ENCODE peak calls at places on chromosomes 11 and 22, in six cellular contexts. R is mesenchymal stem cell, S is H9, E is IMR-90, B is neuronal stem cell, A is H1. Q is an unnamed sample.

GRCh38 chr11:110311783-110312578 is 15.6 kb upstream of the RDX start:
- DNase-seq in E (peak; percentile 75), S (no peak), R (peak; percentile 35), B (no peak), A (no peak), Q (no peak)

GRCh38 chr22:35629406-35630234 is 12.5 kb upstream of the MB start:
- DNase-seq in A (peak; percentile 60), E (peak; percentile 98), R (peak; percentile 98), S (peak; percentile 57), B (no peak), Q (peak; percentile 97)

GRCh38 chr11:69253028-69253427 is 40.9 kb upstream of the MYEOV start:
- DNase-seq in A (no peak), E (peak; percentile 73), S (no peak), R (peak; percentile 31), B (no peak), Q (no peak)

GRCh38 chr11:65546217-65546958 is 11.8 kb downstream of the LTBP3 start:
- DNase-seq in B (peak; percentile 84), E (no peak), R (peak; percentile 60), S (peak; percentile 96), A (no peak), Q (peak; percentile 85)

GRCh38 chr11:67356867-67357561 is 3.7 kb upstream of the POLD4 start:
- DNase-seq in S (peak; percentile 86), E (peak; percentile 80), B (peak; percentile 77), R (peak; percentile 85), A (no peak), Q (peak; percentile 88)

GRCh38 chr11:28690746-28691145 is 582.6 kb downstream of the METTL15 start:
- DNase-seq in E (peak; percentile 75), S (no peak), B (no peak), A (no peak), R (peak; percentile 81), Q (no peak)

GRCh38 chr11:7574491-7575129 is 60.8 kb downstream of the PPFIBP2 start:
- DNase-seq in S (no peak), R (no peak), A (no peak), E (no peak), B (no peak), Q (no peak)

GRCh38 chr11:12272821-12273617 is 104.4 kb upstream of the PARVA start:
- DNase-seq in E (peak; percentile 61), S (no peak), A (no peak), R (peak; percentile 31), B (no peak), Q (peak; percentile 69)

GRCh38 chr22:20292108-20292507 is 24.0 kb upstream of the RTN4R start:
- DNase-seq in R (no peak), B (no peak), E (no peak), A (no peak), S (no peak), Q (no peak)

GRCh38 chr22:36486619-36487384 is 5.4 kb upstream of the TXN2 start:
- DNase-seq in B (no peak), E (peak; percentile 68), S (peak; percentile 73), A (no peak), R (peak; percentile 80), Q (peak; percentile 83)

GRCh38 chr11:109422755-109423113 is 744 bp downstream of the C11orf87 start:
- DNase-seq in B (no peak), E (no peak), R (no peak), A (no peak), S (no peak), Q (no peak)

GRCh38 chr22:44212936-44213335 is 32.2 kb downstream of the PARVG start:
- DNase-seq in E (no peak), A (no peak), S (no peak), R (no peak), B (no peak), Q (no peak)

GRCh38 chr11:95831198-95831883 is 41.0 kb downstream of the CEP57 start:
- DNase-seq in B (no peak), E (peak; percentile 96), S (no peak), R (peak; percentile 84), A (no peak), Q (no peak)

GRCh38 chr11:23405350-23405937 is 545.2 kb upstream of the CCDC179 start:
- DNase-seq in A (no peak), E (no peak), B (no peak), R (no peak), S (no peak), Q (no peak)

GRCh38 chr11:60955566-60955965 is 3.6 kb upstream of the SLC15A3 start:
- DNase-seq in A (no peak), E (no peak), R (no peak), B (no peak), S (no peak), Q (no peak)

GRCh38 chr11:47388697-47389576 is 10.6 kb upstream of the SPI1 start:
- DNase-seq in A (no peak), R (no peak), B (no peak), E (no peak), S (no peak), Q (no peak)

GRCh38 chr22:26558246-26558895 is 31.6 kb downstream of the TPST2 start:
- DNase-seq in S (no peak), B (no peak), E (peak; percentile 46), A (no peak), R (peak; percentile 22), Q (no peak)

GRCh38 chr11:46529086-46529905 is 64.5 kb downstream of the AMBRA1 start:
- DNase-seq in E (peak; percentile 55), B (peak; percentile 56), S (peak; percentile 85), A (peak; percentile 60), R (peak; percentile 62), Q (peak; percentile 72)

GRCh38 chr11:7019500-7020182 is 505 bp downstream of the ZNF214 start:
- DNase-seq in S (peak; percentile 38), B (no peak), E (peak; percentile 20), R (no peak), A (no peak), Q (no peak)

GRCh38 chr22:32665676-32666075 is 135.8 kb upstream of the TIMP3 start:
- DNase-seq in A (no peak), S (no peak), R (peak; percentile 65), E (peak; percentile 55), B (no peak), Q (peak; percentile 17)

GRCh38 chr11:35418847-35419712 is at the start of gene SLC1A2:
- DNase-seq in A (no peak), B (peak; percentile 51), S (peak; percentile 65), R (peak; percentile 28), E (peak; percentile 19), Q (no peak)

GRCh38 chr11:33257897-33258630 is 883 bp downstream of the HIPK3 start:
- DNase-seq in E (peak; percentile 83), A (no peak), R (peak; percentile 93), S (peak; percentile 73), B (peak; percentile 76), Q (peak; percentile 72)

GRCh38 chr11:69371731-69372588 is 78.0 kb downstream of the MYEOV start:
- DNase-seq in B (no peak), S (peak; percentile 24), A (no peak), R (no peak), E (no peak), Q (no peak)

GRCh38 chr11:2581151-2581930 is 118.5 kb downstream of the KCNQ1OT1 start:
- DNase-seq in R (no peak), E (no peak), B (no peak), S (peak; percentile 25), A (no peak), Q (no peak)

GRCh38 chr11:62140302-62141110 is 16.7 kb downstream of the INCENP start:
- DNase-seq in A (no peak), E (no peak), R (no peak), B (no peak), S (peak; percentile 23), Q (no peak)

GRCh38 chr11:131668867-131669780 is 298.7 kb downstream of the NTM start:
- DNase-seq in A (no peak), B (peak; percentile 50), S (peak; percentile 77), E (peak; percentile 16), R (peak; percentile 54), Q (peak; percentile 35)

GRCh38 chr11:77093987-77094840 is 8.4 kb upstream of the OMP start:
- DNase-seq in S (no peak), A (no peak), B (no peak), E (no peak), R (no peak), Q (no peak)

GRCh38 chr11:112087212-112087611 is 539 bp downstream of the SDHD start:
- DNase-seq in R (no peak), E (no peak), S (no peak), A (no peak), B (no peak), Q (no peak)

GRCh38 chr11:129061466-129062194 is 119.0 kb upstream of the TP53AIP1 start:
- DNase-seq in B (no peak), A (no peak), R (peak; percentile 35), S (no peak), E (peak; percentile 50), Q (peak; percentile 57)

GRCh38 chr22:49331223-49331815 is 496.4 kb downstream of the BRD1 start:
- DNase-seq in B (no peak), R (no peak), E (no peak), S (no peak), A (no peak), Q (no peak)

GRCh38 chr11:67504950-67505561 is at the start of gene PITPNM1:
- DNase-seq in S (peak; percentile 76), E (peak; percentile 24), A (no peak), B (peak; percentile 66), R (peak; percentile 68), Q (peak; percentile 76)

GRCh38 chr22:23787600-23787896 is 782 bp downstream of the SMARCB1 start:
- DNase-seq in R (no peak), B (no peak), E (no peak), S (no peak), A (no peak), Q (no peak)
- H2AFZ ChIP-seq in R (no peak overlapping the region), B (peak overlapping the region; percentile 96), E (peak overlapping the region; percentile 68), S (no peak overlapping the region), A (peak overlapping the region; percentile 45), Q (no peak overlapping the region)

GRCh38 chr22:41826001-41826400 is 6.9 kb upstream of the SREBF2 start:
- DNase-seq in B (no peak), R (no peak), S (no peak), E (no peak), A (no peak), Q (no peak)
- H2BK5ac ChIP-seq in B (peak overlapping the region; percentile 8), R (no peak overlapping the region), S (no peak overlapping the region), E (no peak overlapping the region), A (peak overlapping the region; percentile 20), Q (no peak overlapping the region)

GRCh38 chr11:121465709-121466062 is 12.9 kb upstream of the SORL1-AS1 start:
- DNase-seq in E (no peak), A (no peak), R (no peak), S (no peak), B (no peak), Q (no peak)

GRCh38 chr11:121467965-121468364 is 15.2 kb upstream of the SORL1-AS1 start:
- DNase-seq in R (no peak), A (no peak), E (no peak), B (no peak), S (no peak), Q (no peak)

GRCh38 chr11:121464352-121464946 is 11.7 kb upstream of the SORL1-AS1 start:
- DNase-seq in B (no peak), S (peak; percentile 56), E (peak; percentile 94), A (no peak), R (peak; percentile 85), Q (peak; percentile 82)

GRCh38 chr11:121463689-121464335 is 11.0 kb upstream of the SORL1-AS1 start:
- DNase-seq in S (no peak), A (no peak), E (no peak), B (no peak), R (no peak), Q (no peak)

GRCh38 chr11:121466063-121466794 is 13.5 kb upstream of the SORL1-AS1 start:
- DNase-seq in B (no peak), E (peak; percentile 95), R (peak; percentile 92), S (peak; percentile 92), A (peak; percentile 78), Q (peak; percentile 26)
- H2BK120ac ChIP-seq in B (no peak overlapping the region), E (peak overlapping the region; percentile 91), R (peak overlapping the region; percentile 50), S (no peak overlapping the region), A (no peak overlapping the region), Q (peak overlapping the region; percentile 85)

GRCh38 chr11:5243845-5244180 is 5.8 kb downstream of the HBG1 start:
- DNase-seq in A (no peak), E (no peak), R (no peak), S (no peak), B (no peak), Q (no peak)
- H2AFZ ChIP-seq in A (no peak overlapping the region), E (no peak overlapping the region), R (no peak overlapping the region), S (no peak overlapping the region), B (no peak overlapping the region), Q (no peak overlapping the region)

Q was measured in trophoblast cell.